ENCODE peak calls at places on chromosome 5, in five cellular contexts. M is fibroblast of mammary gland; X is CD8-positive, alpha-beta T cell; I is endothelial cell; F is astrocyte of the spinal cord. Z is an unnamed sample.

GRCh38 chr5:126384985-126385384 is 38.2 kb upstream of the GRAMD2B start:
- DNase-seq in M (peak; percentile 76), X (no peak), I (no peak), F (peak; percentile 86), Z (no peak)

GRCh38 chr5:111099058-111099778 is 7.1 kb downstream of the WDR36 start:
- DNase-seq in M (peak; percentile 30), X (no peak), I (no peak), F (no peak), Z (no peak)

GRCh38 chr5:2876183-2876582 is 124.7 kb upstream of the IRX2 start:
- DNase-seq in M (no peak), X (no peak), I (no peak), F (no peak), Z (no peak)

GRCh38 chr5:178854284-178854683 is 5.5 kb upstream of the ZNF354B start:
- DNase-seq in M (no peak), X (no peak), I (no peak), F (no peak), Z (no peak)

GRCh38 chr5:115079934-115080623 is 89.6 kb downstream of the TRIM36 start:
- DNase-seq in M (no peak), X (no peak), I (no peak), F (no peak), Z (no peak)

GRCh38 chr5:80754900-80755299 is 100.1 kb upstream of the DHFR start:
- DNase-seq in M (peak; percentile 39), X (no peak), I (no peak), F (peak; percentile 79), Z (no peak)

GRCh38 chr5:120735076-120735475 is 271.0 kb downstream of the PRR16 start:
- DNase-seq in M (peak; percentile 2), X (no peak), I (no peak), F (no peak), Z (no peak)

GRCh38 chr5:80761176-80761575 is 106.4 kb upstream of the DHFR start:
- DNase-seq in M (no peak), X (no peak), I (no peak), F (no peak), Z (no peak)

GRCh38 chr5:55634204-55634785 is 77.8 kb downstream of the SLC38A9 start:
- DNase-seq in M (peak; percentile 77), X (no peak), I (no peak), F (peak; percentile 41), Z (no peak)

GRCh38 chr5:5584236-5584749 is 161.8 kb downstream of the ICE1 start:
- DNase-seq in M (no peak), X (no peak), I (no peak), F (no peak), Z (no peak)

GRCh38 chr5:132054697-132055440 is 5.6 kb upstream of the IL3 start:
- DNase-seq in M (no peak), X (no peak), I (no peak), F (no peak), Z (peak; percentile 26)

GRCh38 chr5:180287404-180287803 is 4.5 kb downstream of the MAPK9 start:
- DNase-seq in M (no peak), X (no peak), I (no peak), F (no peak), Z (no peak)

GRCh38 chr5:111997308-111998159 is 240.5 kb upstream of the NREP start:
- DNase-seq in M (peak; percentile 100), X (no peak), I (no peak), F (peak; percentile 100), Z (no peak)

GRCh38 chr5:162052671-162053070 is 14.9 kb upstream of the GABRG2 start:
- DNase-seq in M (no peak), X (no peak), I (no peak), F (no peak), Z (no peak)

GRCh38 chr5:76402251-76402879 is 720 bp upstream of the IQGAP2 start:
- DNase-seq in M (no peak), X (peak; percentile 63), I (peak; percentile 59), F (peak; percentile 13), Z (peak; percentile 66)

GRCh38 chr5:44385236-44385940 is 3.8 kb downstream of the FGF10 start:
- DNase-seq in M (no peak), X (no peak), I (no peak), F (no peak), Z (no peak)

GRCh38 chr5:43007911-43008368 is 32.2 kb downstream of the ANXA2R start:
- DNase-seq in M (peak; percentile 76), X (peak; percentile 68), I (peak; percentile 68), F (peak; percentile 86), Z (peak; percentile 85)

GRCh38 chr5:102312586-102312985 is 16.5 kb upstream of the SLCO4C1 start:
- DNase-seq in M (peak; percentile 80), X (no peak), I (no peak), F (no peak), Z (no peak)

GRCh38 chr5:147072591-147072990 is 162.2 kb upstream of the STK32A start:
- DNase-seq in M (no peak), X (no peak), I (no peak), F (no peak), Z (no peak)

GRCh38 chr5:11719888-11720481 is 184.3 kb downstream of the CTNND2 start:
- DNase-seq in M (peak; percentile 34), X (no peak), I (peak; percentile 74), F (peak; percentile 30), Z (no peak)
- TF ChIP-seq CTCF in M (peak; percentile 30), X (no peak), I (peak; percentile 44), F (peak; percentile 38), Z (no peak)

GRCh38 chr5:149028161-149028560 is 34.7 kb downstream of the SH3TC2 start:
- DNase-seq in M (no peak), X (no peak), I (no peak), F (no peak), Z (no peak)

GRCh38 chr5:149024477-149024876 is 38.4 kb downstream of the SH3TC2 start:
- DNase-seq in M (peak; percentile 79), X (no peak), I (no peak), F (peak; percentile 27), Z (no peak)

GRCh38 chr5:149022200-149022599 is 40.7 kb downstream of the SH3TC2 start:
- DNase-seq in M (no peak), X (no peak), I (no peak), F (no peak), Z (no peak)

GRCh38 chr5:149027636-149028035 is 35.2 kb downstream of the SH3TC2 start:
- DNase-seq in M (no peak), X (no peak), I (no peak), F (no peak), Z (no peak)

GRCh38 chr5:149024978-149025377 is 37.9 kb downstream of the SH3TC2 start:
- DNase-seq in M (no peak), X (no peak), I (no peak), F (no peak), Z (no peak)
- TF ChIP-seq CTCF in M (no peak), X (no peak), I (no peak), F (no peak), Z (no peak)

DNA sequence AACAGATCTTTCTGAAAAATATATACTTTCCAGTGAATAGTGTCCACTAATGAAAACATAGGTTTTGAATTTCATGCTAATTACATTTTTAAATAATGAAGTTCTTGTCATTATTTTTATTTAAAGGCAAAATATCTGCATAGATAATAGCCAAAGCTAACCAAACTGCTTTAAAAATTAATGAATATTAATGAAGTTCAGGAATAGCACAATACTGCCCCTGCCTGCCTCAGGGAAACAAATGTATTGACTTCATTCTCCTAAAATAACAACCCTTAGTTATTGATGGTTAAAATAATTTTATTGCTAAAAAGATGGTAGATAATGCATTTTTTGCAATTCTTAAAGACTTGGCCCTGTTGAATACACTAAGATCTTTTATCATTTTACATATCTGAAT is 103.6 kb upstream of the SSBP2 start:
- DNase-seq in M (no peak), X (no peak), I (no peak), F (no peak), Z (no peak)
- TF ChIP-seq CTCF in M (peak; percentile 40), X (no peak), I (no peak), F (peak; percentile 12), Z (no peak)

DNA sequence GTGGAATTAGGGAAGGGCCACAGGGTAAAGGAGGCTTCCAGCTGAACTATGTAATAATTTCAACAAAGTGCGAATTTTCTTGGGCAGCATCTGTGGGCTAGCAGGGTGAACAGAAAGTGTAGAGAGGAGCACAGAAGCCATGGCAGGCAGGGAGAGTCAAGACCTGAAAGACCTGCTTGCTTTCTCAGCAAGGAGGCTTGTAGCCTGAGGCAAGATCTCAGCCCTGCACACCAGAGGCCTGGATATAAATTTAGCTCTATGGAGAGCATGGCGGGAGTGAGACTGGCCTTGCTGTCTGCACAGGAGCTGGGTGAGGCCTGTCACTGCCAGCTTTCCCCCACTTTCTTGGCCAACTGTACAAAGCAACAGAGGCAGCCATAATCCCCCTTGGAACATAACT is 32.1 kb upstream of the SH3TC2 start:
- DNase-seq in M (no peak), X (no peak), I (no peak), F (no peak), Z (no peak)
- TF ChIP-seq CTCF in M (no peak), X (no peak), I (no peak), F (no peak), Z (no peak)

DNA sequence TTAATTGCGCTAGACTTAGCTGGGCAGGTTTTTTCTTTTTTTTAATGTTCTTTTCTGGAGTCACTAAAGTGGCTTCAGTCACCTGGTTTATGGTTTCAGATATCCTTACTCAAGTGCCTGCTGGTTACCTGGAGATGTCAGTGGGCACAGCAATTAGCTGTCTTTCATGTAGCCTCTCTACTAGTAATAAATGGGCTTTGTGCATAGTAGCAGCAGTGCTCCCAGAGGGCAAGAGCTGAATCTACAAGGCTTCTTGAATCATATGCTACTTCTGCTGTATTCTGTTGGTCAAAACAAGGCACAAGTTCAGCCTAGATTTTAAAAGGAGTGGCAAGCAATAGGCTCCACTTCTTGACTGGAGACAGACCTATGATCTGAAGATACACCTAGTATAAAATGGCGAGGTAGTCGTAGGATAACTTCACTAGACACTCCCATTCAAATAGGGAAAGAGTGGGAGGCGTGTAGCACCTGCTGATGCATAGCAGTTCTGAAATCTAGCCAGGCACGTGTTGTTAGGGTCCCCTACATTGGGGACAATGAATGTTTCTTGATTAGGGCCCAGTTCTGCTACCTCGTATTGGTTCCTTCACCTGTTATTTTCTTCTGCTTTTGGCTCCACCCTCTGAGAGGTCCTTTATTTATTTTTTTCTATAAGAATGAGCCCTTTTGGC is 7.0 kb downstream of the SCAMP1 start:
- DNase-seq in M (no peak), X (no peak), I (no peak), F (no peak), Z (no peak)
- TF ChIP-seq CTCF in M (no peak), X (no peak), I (no peak), F (no peak), Z (no peak)

Z was measured in CD4-positive, alpha-beta T cell.